ENCODE peak calls at places on chromosomes 2 and 18, in six cellular contexts. W is H9, Z is IMR-90, N is mesendoderm, R is neuronal stem cell, F is trophoblast cell. J is an unnamed sample.

GRCh38 chr2:70083344-70084156 is 3.7 kb upstream of the PCBP1 start:
- DNase-seq in W (no peak), Z (peak), N (peak), R (no peak), F (peak), J (peak)

GRCh38 chr2:19120941-19121750 is 237.3 kb downstream of the OSR1 start:
- DNase-seq in W (no peak), Z (peak), N (no peak), R (no peak), F (no peak), J (peak)

GRCh38 chr2:238691596-238692491 is 156.0 kb upstream of the TWIST2 start:
- DNase-seq in W (no peak), Z (no peak), N (no peak), R (no peak), F (no peak), J (no peak)

GRCh38 chr2:187299122-187299906 is 148.7 kb downstream of the CALCRL start:
- DNase-seq in W (no peak), Z (no peak), N (peak), R (no peak), F (no peak), J (no peak)

GRCh38 chr2:240416821-240417220 is 18.6 kb upstream of the GPC1 start:
- DNase-seq in W (no peak), Z (no peak), N (no peak), R (no peak), F (no peak), J (no peak)

GRCh38 chr2:179177694-179178093 is 86.9 kb downstream of the SESTD1 start:
- DNase-seq in W (no peak), Z (no peak), N (no peak), R (no peak), F (no peak), J (no peak)

GRCh38 chr2:241540391-241540765 is 18.2 kb upstream of the BOK start:
- DNase-seq in W (no peak), Z (no peak), N (peak), R (no peak), F (no peak), J (no peak)

GRCh38 chr2:10447300-10448207 is 573 bp downstream of the ODC1 start:
- DNase-seq in W (peak), Z (peak), N (peak), R (no peak), F (no peak), J (peak)

GRCh38 chr2:240557101-240557751 is 562 bp downstream of the ANKMY1 start:
- DNase-seq in W (peak), Z (no peak), N (no peak), R (no peak), F (no peak), J (no peak)

GRCh38 chr2:120594856-120595685 is 140.6 kb upstream of the GLI2 start:
- DNase-seq in W (peak), Z (no peak), N (peak), R (no peak), F (no peak), J (no peak)

GRCh38 chr2:134351899-134352298 is 98.0 kb downstream of the MGAT5 start:
- DNase-seq in W (no peak), Z (no peak), N (peak), R (no peak), F (no peak), J (no peak)

GRCh38 chr2:66346241-66346664 is 88.7 kb upstream of the MEIS1 start:
- DNase-seq in W (no peak), Z (no peak), N (peak), R (no peak), F (no peak), J (no peak)

GRCh38 chr18:58552057-58552461 is 76.8 kb downstream of the ALPK2 start:
- DNase-seq in W (no peak), Z (peak), N (no peak), R (no peak), F (no peak), J (peak)

GRCh38 chr18:45753251-45753650 is 29.3 kb downstream of the SLC14A1 start:
- DNase-seq in W (no peak), Z (peak), N (no peak), R (no peak), F (no peak), J (peak)

GRCh38 chr18:24270937-24271380 is 126.7 kb downstream of the OSBPL1A start:
- DNase-seq in W (no peak), Z (peak), N (peak), R (peak), F (no peak), J (peak)

GRCh38 chr2:118443596-118443995 is 355.3 kb downstream of the INSIG2 start:
- DNase-seq in W (no peak), Z (peak), N (peak), R (no peak), F (no peak), J (no peak)

GRCh38 chr2:237689569-237690131 is 62.3 kb downstream of the LRRFIP1 start:
- DNase-seq in W (no peak), Z (no peak), N (no peak), R (no peak), F (no peak), J (no peak)

GRCh38 chr2:199488772-199489400 is 31.1 kb upstream of the SATB2 start:
- DNase-seq in W (peak), Z (peak), N (peak), R (peak), F (peak), J (peak)

DNA sequence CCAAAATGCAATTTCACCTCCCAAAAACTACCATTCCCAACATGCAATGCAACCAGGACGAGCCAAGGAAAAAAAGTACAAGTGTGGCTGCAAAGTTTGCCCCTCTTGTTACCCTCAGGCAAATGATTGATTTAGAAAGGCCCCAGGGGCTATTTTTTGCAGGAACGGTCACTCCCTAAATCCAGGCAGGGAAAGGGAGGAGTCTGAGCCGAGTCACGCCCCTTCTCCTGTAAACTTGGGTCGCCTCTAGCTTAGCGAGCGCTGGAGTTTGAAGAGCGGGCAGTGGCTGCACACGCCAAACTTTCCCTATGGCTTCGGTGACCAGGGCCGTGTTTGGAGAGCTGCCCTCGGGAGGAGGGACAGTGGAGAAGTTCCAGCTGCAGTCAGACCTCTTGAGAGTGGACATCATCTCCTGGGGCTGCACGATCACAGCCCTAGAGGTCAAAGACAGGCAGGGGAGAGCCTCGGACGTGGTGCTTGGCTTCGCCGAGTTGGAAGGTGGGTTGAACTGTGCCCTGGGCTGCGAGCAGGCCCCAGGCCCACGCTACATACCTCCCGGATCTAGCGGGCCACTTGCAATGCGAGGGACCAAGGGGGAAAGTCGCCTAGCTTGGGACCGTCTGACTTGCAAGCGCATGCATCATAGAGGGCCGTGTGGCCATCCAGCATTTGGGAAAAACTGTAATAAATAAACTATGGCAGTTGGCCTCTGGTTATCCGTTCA is at the start of gene GALM:
- DNase-seq in W (peak), Z (peak), N (peak), R (peak), F (peak), J (peak)
- H3K18ac ChIP-seq in W (peak), Z (peak), N (no peak), R (peak), F (no peak), J (peak)

DNA sequence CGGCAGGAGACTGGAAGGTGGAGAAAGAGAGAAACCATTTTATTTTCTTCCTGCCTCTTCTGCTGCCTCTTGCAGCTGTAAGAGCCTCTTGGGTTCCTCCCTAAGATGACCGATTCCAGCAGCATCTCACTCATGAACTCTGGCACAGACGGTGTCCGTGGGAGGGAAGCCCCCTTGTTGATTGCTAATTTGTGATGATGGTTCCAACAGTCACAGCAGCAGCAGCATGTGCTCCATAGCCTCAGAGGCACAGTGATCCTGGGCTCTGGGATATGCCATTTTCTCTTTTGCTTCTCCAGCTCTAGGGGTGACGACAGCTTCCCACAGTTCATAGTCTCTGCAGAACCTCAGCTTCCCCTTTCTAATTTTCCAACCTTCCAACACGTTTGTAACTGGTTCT is 324.1 kb upstream of the HS6ST1 start:
- DNase-seq in W (no peak), Z (no peak), N (no peak), R (no peak), F (no peak), J (no peak)
- H2AK5ac ChIP-seq in W (no peak), Z (no peak), N (no peak), R (peak), F (no peak), J (no peak)

GRCh38 chr2:160054984-160055725 is 7.3 kb downstream of the PLA2R1 start:
- DNase-seq in W (peak), Z (no peak), N (peak), R (no peak), F (no peak), J (no peak)
- H3K4ac ChIP-seq in W (no peak), Z (no peak), N (no peak), R (no peak), F (no peak), J (no peak)

GRCh38 chr2:1730047-1730937 is 14.0 kb downstream of the PXDN start:
- DNase-seq in W (peak), Z (peak), N (peak), R (no peak), F (peak), J (peak)

GRCh38 chr2:1727796-1728474 is 16.4 kb downstream of the PXDN start:
- DNase-seq in W (no peak), Z (no peak), N (no peak), R (no peak), F (no peak), J (no peak)

GRCh38 chr2:1729264-1729663 is 15.1 kb downstream of the PXDN start:
- DNase-seq in W (no peak), Z (no peak), N (no peak), R (no peak), F (no peak), J (no peak)

GRCh38 chr2:1727101-1727771 is 17.1 kb downstream of the PXDN start:
- DNase-seq in W (no peak), Z (peak), N (no peak), R (no peak), F (no peak), J (no peak)

GRCh38 chr2:1728821-1729220 is 15.5 kb downstream of the PXDN start:
- DNase-seq in W (peak), Z (peak), N (peak), R (no peak), F (no peak), J (peak)
- H3K18ac ChIP-seq in W (no peak), Z (peak), N (no peak), R (no peak), F (no peak), J (peak)

GRCh38 chr18:54981076-54981475 is 21.8 kb upstream of the CCDC68 start:
- DNase-seq in W (no peak), Z (no peak), N (no peak), R (no peak), F (no peak), J (no peak)

GRCh38 chr18:54983041-54983686 is 23.9 kb upstream of the CCDC68 start:
- DNase-seq in W (no peak), Z (peak), N (peak), R (peak), F (peak), J (peak)

GRCh38 chr18:54984908-54985307 is 25.6 kb upstream of the CCDC68 start:
- DNase-seq in W (no peak), Z (no peak), N (no peak), R (no peak), F (no peak), J (no peak)
- H2AK5ac ChIP-seq in W (no peak), Z (no peak), N (no peak), R (no peak), F (no peak), J (no peak)

DNA sequence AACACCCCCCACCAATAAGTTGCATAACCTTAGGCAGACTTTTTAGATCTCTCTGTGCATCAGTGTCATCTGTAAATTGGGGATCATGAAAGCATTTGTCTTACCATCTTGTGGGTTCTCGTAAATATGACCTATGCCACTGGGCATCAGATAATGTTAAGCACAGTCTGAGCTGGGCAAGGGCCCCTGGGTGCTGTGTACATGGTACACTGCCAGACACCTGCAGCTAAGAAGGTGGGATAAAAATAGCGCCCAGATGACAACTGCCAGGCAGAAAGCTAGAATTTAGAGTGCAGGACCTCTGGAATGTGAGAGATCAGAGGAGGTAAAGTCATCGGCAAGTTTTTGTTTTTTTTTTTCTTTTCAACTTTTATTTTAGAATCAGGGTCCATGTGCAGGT is 53.8 kb upstream of the CYRIA start:
- DNase-seq in W (no peak), Z (no peak), N (no peak), R (no peak), F (no peak), J (no peak)
- H3K4ac ChIP-seq in W (no peak), Z (no peak), N (no peak), R (no peak), F (no peak), J (no peak)